ENCODE peak calls at places on chromosomes 2 and 18, in seven cellular contexts. W is iris pigment epithelial cell; M is omental fat pad; F is skeletal muscle cell; E is stimulated activated naive B cell treated with anti-CD40 and anti-IgM and Interleukin-4, amounts not matched to agents 10 μg/mL and 1 μg/mL and 100 μg/mL, for 72 hours; I is AG08396; X is NCI-H2081. O is an unnamed sample.

GRCh38 chr18:59546164-59546563 is 151.1 kb downstream of the CCBE1 start:
- DNase-seq in W (peak), M (no peak), F (peak), E (no peak), I (peak), X (no peak), O (no peak)

GRCh38 chr2:65436169-65436824 is 3.9 kb upstream of the SPRED2 start:
- DNase-seq in W (peak), M (peak), F (peak), E (peak), I (peak), X (peak), O (peak)

GRCh38 chr2:31057691-31058090 is 80.5 kb downstream of the GALNT14 start:
- DNase-seq in W (no peak), M (no peak), F (no peak), E (no peak), I (no peak), X (no peak), O (no peak)

GRCh38 chr2:185385157-185385556 is 353.4 kb upstream of the FSIP2 start:
- DNase-seq in W (no peak), M (no peak), F (no peak), E (no peak), I (no peak), X (no peak), O (no peak)

GRCh38 chr2:227606476-227606875 is 7.8 kb downstream of the SCYGR2 start:
- DNase-seq in W (no peak), M (no peak), F (no peak), E (no peak), I (no peak), X (no peak), O (no peak)

GRCh38 chr2:120012363-120012762 is 514 bp upstream of the EPB41L5 start:
- DNase-seq in W (no peak), M (no peak), F (no peak), E (no peak), I (no peak), X (no peak), O (no peak)

GRCh38 chr2:175834472-175834871 is 167.6 kb downstream of the LNPK start:
- DNase-seq in W (no peak), M (no peak), F (no peak), E (no peak), I (no peak), X (no peak), O (no peak)

GRCh38 chr2:33131108-33131507 is 184.4 kb downstream of the LTBP1 start:
- DNase-seq in W (peak), M (no peak), F (no peak), E (no peak), I (no peak), X (no peak), O (no peak)

GRCh38 chr2:239806276-239806675 is 218.9 kb downstream of the NDUFA10 start:
- DNase-seq in W (no peak), M (no peak), F (no peak), E (no peak), I (no peak), X (no peak), O (no peak)

O was measured in GM10248.